ENCODE peak calls at places on chromosomes 2 and 18, in nine cellular contexts. One of them, this sample, is unnamed.

GRCh38 chr2:64177315-64177714 is 33.1 kb upstream of the PELI1 start:
- DNase-seq in stimulated activated effector memory CD8-positive, alpha-beta T cell treated with anti-CD3 and anti-CD28 coated beads, Interleukin-12 subunit alpha, Interleukin-12 subunit beta, amount 100 ng/mL, for 72 hours: no peak
- DNase-seq in NCI-H1092 treated with DMSO at 0.1 percent for 48 hours: no peak
- DNase-seq in NCI-H2029 treated with DMSO at 0.1 percent for 48 hours: no peak
- DNase-seq in IMR-90: peak
- DNase-seq in amniotic stem cell: no peak
- DNase-seq in COLO829: no peak
- DNase-seq in A172: no peak
- DNase-seq in tibial nerve: no peak
- DNase-seq in this sample: no peak

GRCh38 chr2:189188446-189188845 is 8.9 kb upstream of the COL5A2 start:
- DNase-seq in stimulated activated effector memory CD8-positive, alpha-beta T cell treated with anti-CD3 and anti-CD28 coated beads, Interleukin-12 subunit alpha, Interleukin-12 subunit beta, amount 100 ng/mL, for 72 hours: no peak
- DNase-seq in NCI-H1092 treated with DMSO at 0.1 percent for 48 hours: no peak
- DNase-seq in NCI-H2029 treated with DMSO at 0.1 percent for 48 hours: no peak
- DNase-seq in IMR-90: no peak
- DNase-seq in amniotic stem cell: no peak
- DNase-seq in COLO829: peak
- DNase-seq in A172: no peak
- DNase-seq in tibial nerve: no peak
- DNase-seq in this sample: peak

GRCh38 chr18:62435435-62436031 is 87.3 kb upstream of the ZCCHC2 start:
- DNase-seq in stimulated activated effector memory CD8-positive, alpha-beta T cell treated with anti-CD3 and anti-CD28 coated beads, Interleukin-12 subunit alpha, Interleukin-12 subunit beta, amount 100 ng/mL, for 72 hours: no peak
- DNase-seq in NCI-H1092 treated with DMSO at 0.1 percent for 48 hours: no peak
- DNase-seq in NCI-H2029 treated with DMSO at 0.1 percent for 48 hours: no peak
- DNase-seq in IMR-90: no peak
- DNase-seq in amniotic stem cell: no peak
- DNase-seq in COLO829: peak
- DNase-seq in A172: no peak
- DNase-seq in tibial nerve: no peak
- DNase-seq in this sample: no peak

GRCh38 chr2:84302513-84303412 is 156.3 kb downstream of the SUCLG1 start:
- DNase-seq in stimulated activated effector memory CD8-positive, alpha-beta T cell treated with anti-CD3 and anti-CD28 coated beads, Interleukin-12 subunit alpha, Interleukin-12 subunit beta, amount 100 ng/mL, for 72 hours: peak
- DNase-seq in NCI-H1092 treated with DMSO at 0.1 percent for 48 hours: peak
- DNase-seq in NCI-H2029 treated with DMSO at 0.1 percent for 48 hours: peak
- DNase-seq in IMR-90: peak
- DNase-seq in amniotic stem cell: peak
- DNase-seq in COLO829: peak
- DNase-seq in A172: peak
- DNase-seq in tibial nerve: no peak
- DNase-seq in this sample: no peak

GRCh38 chr18:7155887-7156286 is 38.3 kb upstream of the LAMA1 start:
- DNase-seq in stimulated activated effector memory CD8-positive, alpha-beta T cell treated with anti-CD3 and anti-CD28 coated beads, Interleukin-12 subunit alpha, Interleukin-12 subunit beta, amount 100 ng/mL, for 72 hours: no peak
- DNase-seq in NCI-H1092 treated with DMSO at 0.1 percent for 48 hours: no peak
- DNase-seq in NCI-H2029 treated with DMSO at 0.1 percent for 48 hours: no peak
- DNase-seq in IMR-90: no peak
- DNase-seq in amniotic stem cell: no peak
- DNase-seq in COLO829: no peak
- DNase-seq in A172: no peak
- DNase-seq in tibial nerve: no peak
- DNase-seq in this sample: no peak

GRCh38 chr2:40113997-40114396 is 334.9 kb upstream of the THUMPD2 start:
- DNase-seq in stimulated activated effector memory CD8-positive, alpha-beta T cell treated with anti-CD3 and anti-CD28 coated beads, Interleukin-12 subunit alpha, Interleukin-12 subunit beta, amount 100 ng/mL, for 72 hours: no peak
- DNase-seq in NCI-H1092 treated with DMSO at 0.1 percent for 48 hours: no peak
- DNase-seq in NCI-H2029 treated with DMSO at 0.1 percent for 48 hours: no peak
- DNase-seq in IMR-90: no peak
- DNase-seq in amniotic stem cell: no peak
- DNase-seq in COLO829: no peak
- DNase-seq in A172: no peak
- DNase-seq in tibial nerve: no peak
- DNase-seq in this sample: no peak

GRCh38 chr2:67613227-67613626 is 216.1 kb downstream of the ETAA1 start:
- DNase-seq in stimulated activated effector memory CD8-positive, alpha-beta T cell treated with anti-CD3 and anti-CD28 coated beads, Interleukin-12 subunit alpha, Interleukin-12 subunit beta, amount 100 ng/mL, for 72 hours: no peak
- DNase-seq in NCI-H1092 treated with DMSO at 0.1 percent for 48 hours: no peak
- DNase-seq in NCI-H2029 treated with DMSO at 0.1 percent for 48 hours: no peak
- DNase-seq in IMR-90: no peak
- DNase-seq in amniotic stem cell: no peak
- DNase-seq in COLO829: no peak
- DNase-seq in A172: no peak
- DNase-seq in tibial nerve: no peak
- DNase-seq in this sample: no peak

GRCh38 chr18:32674491-32674890 is 98.3 kb downstream of the KLHL14 start:
- DNase-seq in stimulated activated effector memory CD8-positive, alpha-beta T cell treated with anti-CD3 and anti-CD28 coated beads, Interleukin-12 subunit alpha, Interleukin-12 subunit beta, amount 100 ng/mL, for 72 hours: no peak
- DNase-seq in NCI-H1092 treated with DMSO at 0.1 percent for 48 hours: peak
- DNase-seq in NCI-H2029 treated with DMSO at 0.1 percent for 48 hours: no peak
- DNase-seq in IMR-90: no peak
- DNase-seq in amniotic stem cell: no peak
- DNase-seq in COLO829: peak
- DNase-seq in A172: no peak
- DNase-seq in tibial nerve: no peak
- DNase-seq in this sample: no peak

GRCh38 chr18:27750014-27750413 is 426.9 kb downstream of the CDH2 start:
- DNase-seq in stimulated activated effector memory CD8-positive, alpha-beta T cell treated with anti-CD3 and anti-CD28 coated beads, Interleukin-12 subunit alpha, Interleukin-12 subunit beta, amount 100 ng/mL, for 72 hours: no peak
- DNase-seq in NCI-H1092 treated with DMSO at 0.1 percent for 48 hours: peak
- DNase-seq in NCI-H2029 treated with DMSO at 0.1 percent for 48 hours: peak
- DNase-seq in IMR-90: peak
- DNase-seq in amniotic stem cell: peak
- DNase-seq in COLO829: peak
- DNase-seq in A172: peak
- DNase-seq in tibial nerve: no peak
- DNase-seq in this sample: peak

GRCh38 chr18:3624818-3625716 is 175.1 kb downstream of the TGIF1 start:
- DNase-seq in stimulated activated effector memory CD8-positive, alpha-beta T cell treated with anti-CD3 and anti-CD28 coated beads, Interleukin-12 subunit alpha, Interleukin-12 subunit beta, amount 100 ng/mL, for 72 hours: peak
- DNase-seq in NCI-H1092 treated with DMSO at 0.1 percent for 48 hours: no peak
- DNase-seq in NCI-H2029 treated with DMSO at 0.1 percent for 48 hours: no peak
- DNase-seq in IMR-90: peak
- DNase-seq in amniotic stem cell: peak
- DNase-seq in COLO829: no peak
- DNase-seq in A172: peak
- DNase-seq in tibial nerve: no peak
- DNase-seq in this sample: peak

GRCh38 chr2:79219383-79219988 is 59.9 kb upstream of the REG3A start:
- DNase-seq in stimulated activated effector memory CD8-positive, alpha-beta T cell treated with anti-CD3 and anti-CD28 coated beads, Interleukin-12 subunit alpha, Interleukin-12 subunit beta, amount 100 ng/mL, for 72 hours: no peak
- DNase-seq in NCI-H1092 treated with DMSO at 0.1 percent for 48 hours: peak
- DNase-seq in NCI-H2029 treated with DMSO at 0.1 percent for 48 hours: peak
- DNase-seq in IMR-90: peak
- DNase-seq in amniotic stem cell: peak
- DNase-seq in COLO829: peak
- DNase-seq in A172: peak
- DNase-seq in tibial nerve: no peak
- DNase-seq in this sample: peak

GRCh38 chr2:67982956-67983355 is 79.8 kb downstream of the C1D start:
- DNase-seq in stimulated activated effector memory CD8-positive, alpha-beta T cell treated with anti-CD3 and anti-CD28 coated beads, Interleukin-12 subunit alpha, Interleukin-12 subunit beta, amount 100 ng/mL, for 72 hours: no peak
- DNase-seq in NCI-H1092 treated with DMSO at 0.1 percent for 48 hours: no peak
- DNase-seq in NCI-H2029 treated with DMSO at 0.1 percent for 48 hours: no peak
- DNase-seq in IMR-90: peak
- DNase-seq in amniotic stem cell: no peak
- DNase-seq in COLO829: no peak
- DNase-seq in A172: no peak
- DNase-seq in tibial nerve: no peak
- DNase-seq in this sample: no peak

GRCh38 chr2:223217373-223217772 is 165.4 kb downstream of the KCNE4 start:
- DNase-seq in stimulated activated effector memory CD8-positive, alpha-beta T cell treated with anti-CD3 and anti-CD28 coated beads, Interleukin-12 subunit alpha, Interleukin-12 subunit beta, amount 100 ng/mL, for 72 hours: no peak
- DNase-seq in NCI-H1092 treated with DMSO at 0.1 percent for 48 hours: no peak
- DNase-seq in NCI-H2029 treated with DMSO at 0.1 percent for 48 hours: no peak
- DNase-seq in IMR-90: no peak
- DNase-seq in amniotic stem cell: no peak
- DNase-seq in COLO829: no peak
- DNase-seq in A172: no peak
- DNase-seq in tibial nerve: no peak
- DNase-seq in this sample: no peak

GRCh38 chr2:219109468-219109867 is 48.7 kb upstream of the IHH start:
- DNase-seq in stimulated activated effector memory CD8-positive, alpha-beta T cell treated with anti-CD3 and anti-CD28 coated beads, Interleukin-12 subunit alpha, Interleukin-12 subunit beta, amount 100 ng/mL, for 72 hours: no peak
- DNase-seq in NCI-H1092 treated with DMSO at 0.1 percent for 48 hours: no peak
- DNase-seq in NCI-H2029 treated with DMSO at 0.1 percent for 48 hours: no peak
- DNase-seq in IMR-90: no peak
- DNase-seq in amniotic stem cell: no peak
- DNase-seq in COLO829: no peak
- DNase-seq in A172: no peak
- DNase-seq in tibial nerve: no peak
- DNase-seq in this sample: no peak

GRCh38 chr2:21650566-21650965 is 526.8 kb downstream of the TDRD15 start:
- DNase-seq in stimulated activated effector memory CD8-positive, alpha-beta T cell treated with anti-CD3 and anti-CD28 coated beads, Interleukin-12 subunit alpha, Interleukin-12 subunit beta, amount 100 ng/mL, for 72 hours: no peak
- DNase-seq in NCI-H1092 treated with DMSO at 0.1 percent for 48 hours: no peak
- DNase-seq in NCI-H2029 treated with DMSO at 0.1 percent for 48 hours: no peak
- DNase-seq in IMR-90: peak
- DNase-seq in amniotic stem cell: no peak
- DNase-seq in COLO829: no peak
- DNase-seq in A172: no peak
- DNase-seq in tibial nerve: no peak
- DNase-seq in this sample: peak

GRCh38 chr2:44450082-44450481 is 88.3 kb downstream of the CAMKMT start:
- DNase-seq in stimulated activated effector memory CD8-positive, alpha-beta T cell treated with anti-CD3 and anti-CD28 coated beads, Interleukin-12 subunit alpha, Interleukin-12 subunit beta, amount 100 ng/mL, for 72 hours: no peak
- DNase-seq in NCI-H1092 treated with DMSO at 0.1 percent for 48 hours: no peak
- DNase-seq in NCI-H2029 treated with DMSO at 0.1 percent for 48 hours: no peak
- DNase-seq in IMR-90: no peak
- DNase-seq in amniotic stem cell: no peak
- DNase-seq in COLO829: no peak
- DNase-seq in A172: no peak
- DNase-seq in tibial nerve: no peak
- DNase-seq in this sample: no peak

GRCh38 chr2:170258382-170258781 is 80.4 kb downstream of the MYO3B start:
- DNase-seq in stimulated activated effector memory CD8-positive, alpha-beta T cell treated with anti-CD3 and anti-CD28 coated beads, Interleukin-12 subunit alpha, Interleukin-12 subunit beta, amount 100 ng/mL, for 72 hours: no peak
- DNase-seq in NCI-H1092 treated with DMSO at 0.1 percent for 48 hours: no peak
- DNase-seq in NCI-H2029 treated with DMSO at 0.1 percent for 48 hours: no peak
- DNase-seq in IMR-90: no peak
- DNase-seq in amniotic stem cell: no peak
- DNase-seq in COLO829: no peak
- DNase-seq in A172: peak
- DNase-seq in tibial nerve: no peak
- DNase-seq in this sample: no peak

GRCh38 chr2:99698896-99699295 is 209.1 kb upstream of the REV1 start:
- DNase-seq in stimulated activated effector memory CD8-positive, alpha-beta T cell treated with anti-CD3 and anti-CD28 coated beads, Interleukin-12 subunit alpha, Interleukin-12 subunit beta, amount 100 ng/mL, for 72 hours: no peak
- DNase-seq in NCI-H1092 treated with DMSO at 0.1 percent for 48 hours: no peak
- DNase-seq in NCI-H2029 treated with DMSO at 0.1 percent for 48 hours: no peak
- DNase-seq in IMR-90: peak
- DNase-seq in amniotic stem cell: no peak
- DNase-seq in COLO829: no peak
- DNase-seq in A172: peak
- DNase-seq in tibial nerve: no peak
- DNase-seq in this sample: no peak

GRCh38 chr2:181574321-181574720 is 82.6 kb downstream of the CERKL start:
- DNase-seq in stimulated activated effector memory CD8-positive, alpha-beta T cell treated with anti-CD3 and anti-CD28 coated beads, Interleukin-12 subunit alpha, Interleukin-12 subunit beta, amount 100 ng/mL, for 72 hours: no peak
- DNase-seq in NCI-H1092 treated with DMSO at 0.1 percent for 48 hours: peak
- DNase-seq in NCI-H2029 treated with DMSO at 0.1 percent for 48 hours: no peak
- DNase-seq in IMR-90: no peak
- DNase-seq in amniotic stem cell: no peak
- DNase-seq in COLO829: no peak
- DNase-seq in A172: no peak
- DNase-seq in tibial nerve: no peak
- DNase-seq in this sample: no peak

GRCh38 chr2:216696321-216696720 is 972 bp upstream of the IGFBP5 start:
- DNase-seq in stimulated activated effector memory CD8-positive, alpha-beta T cell treated with anti-CD3 and anti-CD28 coated beads, Interleukin-12 subunit alpha, Interleukin-12 subunit beta, amount 100 ng/mL, for 72 hours: no peak
- DNase-seq in NCI-H1092 treated with DMSO at 0.1 percent for 48 hours: no peak
- DNase-seq in NCI-H2029 treated with DMSO at 0.1 percent for 48 hours: no peak
- DNase-seq in IMR-90: no peak
- DNase-seq in amniotic stem cell: no peak
- DNase-seq in COLO829: no peak
- DNase-seq in A172: no peak
- DNase-seq in tibial nerve: no peak
- DNase-seq in this sample: no peak